ENCODE peak calls at places on chromosomes 13 and 19, in seven cellular contexts. K, M, E, A, O, N and X are unnamed samples.

GRCh38 chr13:104593693-104594092 is 1527.5 kb upstream of the SLC10A2 start:
- DNase-seq in K (no peak), M (no peak), E (no peak), A (no peak), O (no peak), N (no peak), X (no peak)

GRCh38 chr13:26707122-26708006 is 53.2 kb downstream of the GPR12 start:
- DNase-seq in K (peak), M (peak), E (peak), A (peak), O (peak), N (peak), X (no peak)

GRCh38 chr13:20901668-20902437 is 693 bp downstream of the XPO4 start:
- DNase-seq in K (peak), M (peak), E (peak), A (peak), O (peak), N (peak), X (no peak)

GRCh38 chr13:26604784-26605183 is 47.3 kb downstream of the WASF3 start:
- DNase-seq in K (no peak), M (peak), E (no peak), A (no peak), O (no peak), N (no peak), X (no peak)

GRCh38 chr19:36245210-36246005 is 30.5 kb downstream of the ZNF146 start:
- DNase-seq in K (peak), M (peak), E (peak), A (no peak), O (no peak), N (no peak), X (no peak)

GRCh38 chr19:47663911-47664771 is 49.1 kb upstream of the EHD2 start:
- DNase-seq in K (no peak), M (peak), E (peak), A (no peak), O (peak), N (peak), X (no peak)

GRCh38 chr19:4044927-4045557 is 21.7 kb downstream of the ZBTB7A start:
- DNase-seq in K (no peak), M (no peak), E (no peak), A (no peak), O (no peak), N (no peak), X (no peak)

GRCh38 chr13:111326981-111327642 is 6.7 kb downstream of the TEX29 start:
- DNase-seq in K (peak), M (no peak), E (no peak), A (no peak), O (no peak), N (no peak), X (no peak)

GRCh38 chr13:98941536-98941935 is 36.3 kb downstream of the DOCK9 start:
- DNase-seq in K (no peak), M (no peak), E (no peak), A (no peak), O (no peak), N (no peak), X (no peak)

GRCh38 chr19:38019427-38019724 is 112.4 kb downstream of the SIPA1L3 start:
- DNase-seq in K (no peak), M (no peak), E (no peak), A (no peak), O (no peak), N (no peak), X (no peak)

GRCh38 chr19:15222738-15223648 is 9.3 kb downstream of the EPHX3 start:
- DNase-seq in K (peak), M (peak), E (peak), A (peak), O (peak), N (peak), X (peak)

GRCh38 chr19:19651076-19651475 is 7.6 kb upstream of the GMIP start:
- DNase-seq in K (no peak), M (no peak), E (no peak), A (no peak), O (no peak), N (no peak), X (no peak)

GRCh38 chr13:59413121-59413520 is 750.6 kb downstream of the DIAPH3 start:
- DNase-seq in K (no peak), M (no peak), E (no peak), A (no peak), O (no peak), N (no peak), X (no peak)

GRCh38 chr13:47420568-47420967 is 523.7 kb upstream of the HTR2A start:
- DNase-seq in K (no peak), M (no peak), E (peak), A (no peak), O (no peak), N (peak), X (no peak)

GRCh38 chr13:27053902-27054595 is 117.6 kb downstream of the USP12 start:
- DNase-seq in K (no peak), M (peak), E (peak), A (no peak), O (peak), N (peak), X (peak)

GRCh38 chr19:15922021-15922420 is 12.3 kb downstream of the CYP4F11 start:
- DNase-seq in K (no peak), M (no peak), E (no peak), A (no peak), O (no peak), N (no peak), X (no peak)

GRCh38 chr13:28059214-28059613 is 41.2 kb downstream of the FLT3 start:
- DNase-seq in K (peak), M (peak), E (peak), A (peak), O (peak), N (peak), X (no peak)

GRCh38 chr19:14343286-14343685 is 38.0 kb upstream of the ADGRE5 start:
- DNase-seq in K (no peak), M (no peak), E (no peak), A (no peak), O (no peak), N (no peak), X (no peak)

GRCh38 chr19:7397687-7398086 is 49.0 kb downstream of the ARHGEF18 start:
- DNase-seq in K (no peak), M (peak), E (peak), A (no peak), O (peak), N (peak), X (no peak)

GRCh38 chr13:99320693-99321481 is 13.7 kb upstream of the GPR183 start:
- DNase-seq in K (no peak), M (peak), E (peak), A (peak), O (peak), N (peak), X (no peak)

GRCh38 chr13:96984061-96984508 is 10.2 kb downstream of the OXGR1 start:
- DNase-seq in K (peak), M (no peak), E (no peak), A (no peak), O (peak), N (peak), X (no peak)

GRCh38 chr13:27917121-27917947 is 2.5 kb upstream of the PDX1 start:
- DNase-seq in K (peak), M (no peak), E (no peak), A (no peak), O (no peak), N (no peak), X (no peak)

GRCh38 chr19:33273881-33274662 is 28.3 kb downstream of the CEBPA start:
- DNase-seq in K (no peak), M (peak), E (peak), A (no peak), O (peak), N (peak), X (peak)

GRCh38 chr19:2416321-2417097 is 10.9 kb downstream of the TIMM13 start:
- DNase-seq in K (no peak), M (no peak), E (no peak), A (no peak), O (no peak), N (no peak), X (no peak)
- H3K9ac ChIP-seq in K (no peak), M (no peak), E (no peak), A (no peak), O (no peak), N (no peak), X (no peak)

GRCh38 chr19:49335071-49335783 is at the start of gene CD37:
- DNase-seq in K (peak), M (no peak), E (no peak), A (peak), O (no peak), N (no peak), X (no peak)

GRCh38 chr19:49331616-49332055 is 3.6 kb upstream of the CD37 start:
- DNase-seq in K (peak), M (peak), E (peak), A (peak), O (peak), N (peak), X (no peak)

GRCh38 chr19:49336482-49337266 is 1.5 kb downstream of the CD37 start:
- DNase-seq in K (peak), M (no peak), E (no peak), A (peak), O (no peak), N (no peak), X (no peak)

GRCh38 chr19:49335784-49336481 is 727 bp downstream of the CD37 start:
- DNase-seq in K (no peak), M (no peak), E (no peak), A (no peak), O (no peak), N (no peak), X (no peak)

GRCh38 chr19:49333426-49334288 is 1.5 kb upstream of the CD37 start:
- DNase-seq in K (peak), M (peak), E (no peak), A (peak), O (no peak), N (peak), X (no peak)
- H3K9ac ChIP-seq in K (no peak), M (no peak), E (no peak), A (peak), O (no peak), N (no peak), X (no peak)

GRCh38 chr19:1474765-1475351 is 4.2 kb downstream of the C19orf25 start:
- DNase-seq in K (no peak), M (no peak), E (no peak), A (peak), O (no peak), N (no peak), X (no peak)
- H3K9ac ChIP-seq in K (no peak), M (no peak), E (no peak), A (no peak), O (no peak), N (no peak), X (no peak)

DNA sequence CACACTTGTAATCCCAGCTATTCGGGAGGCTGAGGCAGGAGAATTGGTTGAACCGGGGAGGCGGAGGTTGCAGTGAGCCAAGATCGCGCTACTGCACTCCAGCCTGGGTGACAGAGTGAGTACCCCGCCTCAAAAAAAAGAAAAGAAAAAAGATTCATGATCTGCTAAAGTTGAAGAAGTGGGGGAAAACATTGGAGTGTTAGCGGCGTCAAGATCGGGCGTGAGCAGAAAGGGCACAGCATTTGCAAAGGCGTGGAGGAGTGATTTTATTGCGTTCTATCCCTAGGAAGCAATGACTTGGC is 874 bp upstream of the DNM2 start:
- DNase-seq in K (no peak), M (no peak), E (no peak), A (no peak), O (no peak), N (no peak), X (no peak)
- H3K9ac ChIP-seq in K (no peak), M (peak), E (no peak), A (no peak), O (no peak), N (peak), X (peak)